ENCODE peak calls at places on chromosomes 16 and 17, in eight cellular contexts. D is MM.1S, I is fibroblast of mammary gland, B is fibroblast of lung, M is ovary, Q is IMR-90, E is upper lobe of right lung, P is heart right ventricle. X is an unnamed sample.

GRCh38 chr16:3861808-3862451 is 18.6 kb downstream of the CREBBP start:
- DNase-seq in I (peak; percentile 31), D (no peak), E (no peak), B (no peak), Q (peak; percentile 63), M (no peak), P (no peak), X (no peak)

GRCh38 chr16:8887952-8888560 is 5.9 kb downstream of the LITAFD start:
- DNase-seq in I (peak; percentile 83), E (peak; percentile 63), P (peak; percentile 71), M (no peak), B (no peak), D (no peak), Q (peak; percentile 78), X (no peak)

GRCh38 chr16:82810077-82810476 is 183.3 kb downstream of the CDH13 start:
- DNase-seq in Q (no peak), B (no peak), P (no peak), E (no peak), M (no peak), I (no peak), D (no peak), X (no peak)

GRCh38 chr16:57736419-57737281 is 1.1 kb downstream of the KATNB1 start:
- DNase-seq in B (peak; percentile 82), E (peak; percentile 67), D (peak; percentile 40), Q (peak; percentile 87), M (no peak), I (peak; percentile 75), P (no peak), X (no peak)

GRCh38 chr17:68317458-68317857 is 26.2 kb downstream of the ARSG start:
- DNase-seq in P (no peak), I (no peak), D (no peak), Q (no peak), M (no peak), E (no peak), B (no peak), X (no peak)

GRCh38 chr16:35431829-35432663 is 1972.6 kb downstream of the TP53TG3F start:
- DNase-seq in Q (no peak), I (no peak), B (no peak), P (no peak), M (no peak), D (peak; percentile 36), E (peak; percentile 60), X (no peak)

GRCh38 chr17:13671341-13671740 is 69.6 kb upstream of the HS3ST3A1 start:
- DNase-seq in M (no peak), P (no peak), E (no peak), I (no peak), D (no peak), B (no peak), Q (no peak), X (no peak)

GRCh38 chr17:77504652-77505459 is 364.1 kb downstream of the SEC14L1 start:
- DNase-seq in P (no peak), D (no peak), I (no peak), M (no peak), Q (no peak), B (no peak), E (peak; percentile 35), X (no peak)

GRCh38 chr16:10520869-10521578 is 59.4 kb downstream of the EMP2 start:
- DNase-seq in Q (no peak), P (no peak), B (no peak), E (no peak), D (no peak), M (no peak), I (no peak), X (no peak)

GRCh38 chr16:75319513-75320401 is 68.3 kb upstream of the BCAR1 start:
- DNase-seq in E (no peak), Q (peak; percentile 92), D (peak; percentile 53), I (peak; percentile 92), M (no peak), B (peak; percentile 82), P (no peak), X (no peak)

GRCh38 chr16:17590711-17591654 is 120.2 kb upstream of the XYLT1 start:
- DNase-seq in P (no peak), Q (no peak), B (no peak), M (no peak), I (peak; percentile 19), D (no peak), E (no peak), X (peak; percentile 32)

GRCh38 chr16:81266680-81267095 is 28.2 kb downstream of the BCO1 start:
- DNase-seq in P (no peak), D (peak; percentile 11), I (no peak), Q (no peak), B (no peak), M (no peak), E (no peak), X (no peak)

GRCh38 chr17:10265100-10265810 is 66.8 kb upstream of the GAS7 start:
- DNase-seq in M (no peak), B (peak; percentile 2), Q (peak; percentile 68), D (no peak), I (peak; percentile 90), E (no peak), P (no peak), X (no peak)

GRCh38 chr16:19415461-19415860 is 2.2 kb upstream of the TMC5 start:
- DNase-seq in D (no peak), P (no peak), E (no peak), B (no peak), Q (no peak), M (no peak), I (no peak), X (no peak)

GRCh38 chr17:27670791-27671590 is 40.0 kb downstream of the LGALS9 start:
- DNase-seq in E (peak; percentile 52), D (no peak), I (no peak), B (no peak), Q (no peak), P (no peak), M (no peak), X (no peak)

GRCh38 chr17:49980703-49981197 is 11.8 kb downstream of the DLX4 start:
- DNase-seq in Q (no peak), M (no peak), I (no peak), P (no peak), D (no peak), E (no peak), B (no peak), X (no peak)

GRCh38 chr17:59428896-59429460 is 97.5 kb downstream of the YPEL2 start:
- DNase-seq in D (no peak), Q (no peak), E (no peak), M (no peak), I (peak; percentile 17), B (no peak), P (no peak), X (no peak)

DNA sequence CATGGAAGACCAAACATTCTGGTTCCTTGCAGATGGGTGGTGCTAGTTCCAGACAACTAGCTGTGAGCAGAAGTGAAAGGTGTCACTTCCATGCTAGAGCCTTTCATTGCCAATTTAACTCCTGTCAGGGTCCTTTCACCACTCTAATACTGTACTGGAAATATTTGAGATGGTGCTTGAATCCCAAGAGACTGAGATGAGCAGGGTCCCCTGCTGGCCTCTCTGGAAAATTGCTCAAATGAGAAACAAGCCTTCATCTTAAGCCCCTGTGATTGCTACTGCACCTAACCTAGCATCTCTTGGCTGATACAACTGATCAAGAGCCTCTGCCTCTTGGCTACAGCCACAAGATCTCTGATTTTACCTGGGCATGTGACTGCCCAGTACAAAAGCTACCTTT is 7.4 kb upstream of the VAC14 start:
- DNase-seq in E (no peak), P (no peak), B (no peak), I (no peak), Q (no peak), D (no peak), M (no peak), X (no peak)
- TF ChIP-seq CTCF in E (peak; percentile 6), P (no peak), B (peak; percentile 17), I (peak; percentile 15), Q (no peak), D (peak; percentile 33), M (no peak), X (no peak)

GRCh38 chr17:4498461-4499397 is at the start of gene SPNS2:
- DNase-seq in E (peak; percentile 86), P (peak; percentile 62), Q (peak; percentile 29), D (peak; percentile 73), I (peak; percentile 16), M (peak; percentile 40), B (peak; percentile 12), X (peak; percentile 59)
- H3K4me3 ChIP-seq in E (peak within 1 kb of the TSS; percentile 55), P (peak within 1 kb of the TSS; percentile 60), Q (no peak within 1 kb of the TSS), D (peak within 1 kb of the TSS; percentile 52), I (no peak within 1 kb of the TSS), M (peak within 1 kb of the TSS; percentile 30), B (no peak within 1 kb of the TSS), X (peak within 1 kb of the TSS; percentile 52)

DNA sequence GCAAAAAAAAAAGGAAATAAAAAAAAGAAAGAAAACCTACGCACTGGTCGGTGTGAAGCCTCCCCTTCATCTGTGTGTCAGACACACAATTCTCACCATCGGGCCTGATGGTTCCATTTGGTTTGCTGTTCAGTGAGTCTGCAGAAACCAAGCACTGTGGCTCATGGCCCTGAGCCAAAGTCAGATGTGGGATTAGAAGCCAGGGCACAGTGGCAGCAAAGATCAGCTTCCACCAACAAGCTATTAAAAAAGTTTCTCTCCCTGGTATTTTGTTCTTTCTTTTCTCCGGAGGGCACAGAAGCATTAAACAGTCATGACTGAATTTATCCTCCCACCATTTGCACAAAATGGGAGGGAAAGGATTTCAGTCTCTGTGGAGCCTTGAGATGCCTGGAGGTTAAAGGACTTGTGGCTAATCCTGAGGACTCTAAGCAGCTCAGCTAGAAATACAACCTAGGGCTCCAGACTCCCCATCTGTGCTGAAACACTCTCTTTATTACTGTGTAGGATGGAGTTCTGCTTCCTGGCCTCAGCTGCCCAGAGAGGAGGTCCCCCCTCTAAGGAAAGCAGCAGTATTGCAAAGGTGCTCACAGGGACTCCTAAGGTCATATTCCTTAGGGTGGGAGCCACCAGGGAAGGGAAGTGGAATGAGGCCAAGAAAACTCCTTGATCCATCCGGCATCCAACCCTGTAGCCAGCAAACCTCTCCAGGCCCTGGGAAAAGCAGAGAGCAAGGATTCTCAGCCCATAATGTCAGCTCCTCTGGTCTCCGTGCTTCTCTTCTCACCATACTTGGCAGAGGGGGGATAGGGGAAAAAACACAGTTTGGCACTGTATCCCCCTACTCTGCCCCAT is 28.2 kb downstream of the SLC39A11 start:
- DNase-seq in P (peak; percentile 17), I (peak; percentile 26), D (no peak), Q (no peak), E (no peak), B (peak; percentile 34), M (no peak), X (no peak)
- TF ChIP-seq CTCF in P (no peak), I (no peak), D (no peak), Q (no peak), E (no peak), B (no peak), M (no peak), X (no peak)

GRCh38 chr17:80272366-80272765 is 11.7 kb downstream of the RNF213 start:
- DNase-seq in M (no peak), E (no peak), P (no peak), B (no peak), Q (no peak), I (no peak), D (no peak), X (no peak)

GRCh38 chr17:80270836-80271235 is 10.2 kb downstream of the RNF213 start:
- DNase-seq in B (peak; percentile 21), P (no peak), Q (no peak), D (no peak), M (no peak), I (peak; percentile 43), E (no peak), X (peak; percentile 50)

GRCh38 chr17:80277751-80278671 is 17.4 kb downstream of the RNF213 start:
- DNase-seq in I (no peak), M (no peak), D (no peak), P (no peak), E (no peak), Q (no peak), B (no peak), X (no peak)

GRCh38 chr17:80274871-80275449 is 14.3 kb downstream of the RNF213 start:
- DNase-seq in B (no peak), D (no peak), I (no peak), Q (no peak), P (no peak), M (no peak), E (no peak), X (no peak)

GRCh38 chr17:80274317-80274716 is 13.7 kb downstream of the RNF213 start:
- DNase-seq in E (no peak), M (no peak), Q (no peak), B (no peak), I (no peak), P (no peak), D (no peak), X (no peak)
- H3K4me3 ChIP-seq in E (no peak overlapping the region), M (no peak overlapping the region), Q (no peak overlapping the region), B (no peak overlapping the region), I (no peak overlapping the region), P (no peak overlapping the region), D (no peak overlapping the region), X (no peak overlapping the region)

X was measured in CD8-positive, alpha-beta T cell.